ENCODE peak calls at places on chromosomes 7 and 10, in eight cellular contexts. One of them, this sample, is unnamed.

GRCh38 chr10:5564537-5565204 is 39.9 kb downstream of the CALML3 start:
- DNase-seq in A549: no peak
- DNase-seq in breast epithelium: no peak
- DNase-seq in adrenal gland: no peak
- DNase-seq in body of pancreas: peak
- DNase-seq in heart left ventricle: no peak
- DNase-seq in Peyer's patch: peak
- DNase-seq in IMR-90: no peak
- DNase-seq in this sample: peak

GRCh38 chr7:2587713-2588112 is 28.9 kb downstream of the IQCE start:
- DNase-seq in body of pancreas: no peak
- DNase-seq in IMR-90: no peak
- DNase-seq in heart left ventricle: no peak
- DNase-seq in Peyer's patch: no peak
- DNase-seq in breast epithelium: no peak
- DNase-seq in A549: no peak
- DNase-seq in adrenal gland: no peak
- DNase-seq in this sample: no peak

GRCh38 chr10:24944512-24945255 is 7.7 kb downstream of the PRTFDC1 start:
- DNase-seq in heart left ventricle: peak
- DNase-seq in adrenal gland: peak
- DNase-seq in A549: peak
- DNase-seq in breast epithelium: no peak
- DNase-seq in Peyer's patch: peak
- DNase-seq in body of pancreas: peak
- DNase-seq in IMR-90: peak
- DNase-seq in this sample: no peak

GRCh38 chr7:28520074-28521015 is 108.0 kb downstream of the CREB5 start:
- DNase-seq in adrenal gland: no peak
- DNase-seq in breast epithelium: no peak
- DNase-seq in Peyer's patch: no peak
- DNase-seq in body of pancreas: no peak
- DNase-seq in heart left ventricle: no peak
- DNase-seq in IMR-90: peak
- DNase-seq in A549: no peak
- DNase-seq in this sample: no peak

GRCh38 chr10:49053053-49053997 is 62.0 kb downstream of the VSTM4 start:
- DNase-seq in body of pancreas: no peak
- DNase-seq in IMR-90: no peak
- DNase-seq in heart left ventricle: peak
- DNase-seq in breast epithelium: peak
- DNase-seq in A549: no peak
- DNase-seq in adrenal gland: peak
- DNase-seq in Peyer's patch: no peak
- DNase-seq in this sample: no peak

GRCh38 chr7:28573059-28573553 is 160.8 kb downstream of the CREB5 start:
- DNase-seq in adrenal gland: no peak
- DNase-seq in heart left ventricle: peak
- DNase-seq in Peyer's patch: no peak
- DNase-seq in body of pancreas: peak
- DNase-seq in A549: no peak
- DNase-seq in breast epithelium: peak
- DNase-seq in IMR-90: peak
- DNase-seq in this sample: no peak

GRCh38 chr7:93920496-93921189 is 892 bp upstream of the GNG11 start:
- DNase-seq in heart left ventricle: no peak
- DNase-seq in Peyer's patch: no peak
- DNase-seq in IMR-90: no peak
- DNase-seq in A549: no peak
- DNase-seq in body of pancreas: no peak
- DNase-seq in adrenal gland: no peak
- DNase-seq in breast epithelium: no peak
- DNase-seq in this sample: no peak

GRCh38 chr7:132117181-132117580 is 459.1 kb downstream of the PLXNA4 start:
- DNase-seq in IMR-90: peak
- DNase-seq in Peyer's patch: no peak
- DNase-seq in adrenal gland: no peak
- DNase-seq in heart left ventricle: no peak
- DNase-seq in breast epithelium: no peak
- DNase-seq in A549: peak
- DNase-seq in body of pancreas: no peak
- DNase-seq in this sample: no peak

GRCh38 chr10:8511026-8511425 is 456.5 kb downstream of the GATA3 start:
- DNase-seq in A549: no peak
- DNase-seq in body of pancreas: no peak
- DNase-seq in Peyer's patch: no peak
- DNase-seq in breast epithelium: no peak
- DNase-seq in heart left ventricle: no peak
- DNase-seq in adrenal gland: no peak
- DNase-seq in IMR-90: no peak
- DNase-seq in this sample: no peak

GRCh38 chr10:96758423-96758822 is 38.1 kb upstream of the PIK3AP1 start:
- DNase-seq in breast epithelium: no peak
- DNase-seq in Peyer's patch: peak
- DNase-seq in IMR-90: no peak
- DNase-seq in heart left ventricle: no peak
- DNase-seq in body of pancreas: no peak
- DNase-seq in adrenal gland: peak
- DNase-seq in A549: no peak
- DNase-seq in this sample: no peak

GRCh38 chr7:55522268-55522902 is 49.9 kb downstream of the VOPP1 start:
- DNase-seq in breast epithelium: no peak
- DNase-seq in A549: no peak
- DNase-seq in Peyer's patch: peak
- DNase-seq in body of pancreas: no peak
- DNase-seq in adrenal gland: no peak
- DNase-seq in heart left ventricle: no peak
- DNase-seq in IMR-90: no peak
- DNase-seq in this sample: no peak

GRCh38 chr10:45440511-45441062 is 66.6 kb downstream of the ALOX5 start:
- DNase-seq in Peyer's patch: peak
- DNase-seq in body of pancreas: no peak
- DNase-seq in heart left ventricle: no peak
- DNase-seq in adrenal gland: no peak
- DNase-seq in A549: no peak
- DNase-seq in breast epithelium: no peak
- DNase-seq in IMR-90: no peak
- DNase-seq in this sample: no peak

GRCh38 chr10:29304259-29305030 is 15.6 kb downstream of the LYZL1 start:
- DNase-seq in adrenal gland: peak
- DNase-seq in heart left ventricle: peak
- DNase-seq in IMR-90: peak
- DNase-seq in A549: peak
- DNase-seq in body of pancreas: peak
- DNase-seq in breast epithelium: peak
- DNase-seq in Peyer's patch: peak
- DNase-seq in this sample: peak

GRCh38 chr10:1287493-1288480 is 231.6 kb downstream of the WDR37 start:
- DNase-seq in adrenal gland: no peak
- DNase-seq in breast epithelium: no peak
- DNase-seq in A549: no peak
- DNase-seq in IMR-90: no peak
- DNase-seq in Peyer's patch: no peak
- DNase-seq in body of pancreas: no peak
- DNase-seq in heart left ventricle: no peak
- DNase-seq in this sample: no peak

GRCh38 chr7:516606-517456 is 2.8 kb downstream of the PDGFA start:
- DNase-seq in heart left ventricle: peak
- DNase-seq in adrenal gland: peak
- DNase-seq in A549: peak
- DNase-seq in IMR-90: peak
- DNase-seq in breast epithelium: no peak
- DNase-seq in body of pancreas: peak
- DNase-seq in Peyer's patch: peak
- DNase-seq in this sample: peak

GRCh38 chr7:149714081-149714909 is 59.1 kb downstream of the ZNF467 start:
- DNase-seq in heart left ventricle: peak
- DNase-seq in adrenal gland: peak
- DNase-seq in A549: peak
- DNase-seq in Peyer's patch: peak
- DNase-seq in IMR-90: peak
- DNase-seq in breast epithelium: peak
- DNase-seq in body of pancreas: peak
- DNase-seq in this sample: peak

GRCh38 chr7:113783403-113783802 is 135.4 kb downstream of the PPP1R3A start:
- DNase-seq in Peyer's patch: no peak
- DNase-seq in adrenal gland: no peak
- DNase-seq in heart left ventricle: no peak
- DNase-seq in body of pancreas: no peak
- DNase-seq in IMR-90: no peak
- DNase-seq in breast epithelium: no peak
- DNase-seq in A549: no peak
- DNase-seq in this sample: no peak

GRCh38 chr7:132361146-132361545 is 215.1 kb downstream of the PLXNA4 start:
- DNase-seq in breast epithelium: no peak
- DNase-seq in body of pancreas: no peak
- DNase-seq in heart left ventricle: no peak
- DNase-seq in Peyer's patch: no peak
- DNase-seq in adrenal gland: no peak
- DNase-seq in IMR-90: no peak
- DNase-seq in A549: no peak
- DNase-seq in this sample: no peak

GRCh38 chr10:6208781-6209235 is 6.1 kb downstream of the PFKFB3 start:
- DNase-seq in heart left ventricle: no peak
- DNase-seq in Peyer's patch: no peak
- DNase-seq in adrenal gland: no peak
- DNase-seq in breast epithelium: no peak
- DNase-seq in A549: no peak
- DNase-seq in IMR-90: no peak
- DNase-seq in body of pancreas: no peak
- DNase-seq in this sample: no peak

GRCh38 chr10:34866848-34867247 is 51.8 kb upstream of the PARD3 start:
- DNase-seq in body of pancreas: no peak
- DNase-seq in Peyer's patch: no peak
- DNase-seq in breast epithelium: no peak
- DNase-seq in heart left ventricle: no peak
- DNase-seq in A549: no peak
- DNase-seq in IMR-90: no peak
- DNase-seq in adrenal gland: peak
- DNase-seq in this sample: no peak

GRCh38 chr10:124611738-124612137 is 132.4 kb downstream of the FAM53B start:
- DNase-seq in adrenal gland: no peak
- DNase-seq in IMR-90: no peak
- DNase-seq in body of pancreas: no peak
- DNase-seq in breast epithelium: no peak
- DNase-seq in heart left ventricle: no peak
- DNase-seq in A549: no peak
- DNase-seq in Peyer's patch: peak
- DNase-seq in this sample: no peak

GRCh38 chr10:124609698-124610097 is 134.5 kb downstream of the FAM53B start:
- DNase-seq in A549: no peak
- DNase-seq in Peyer's patch: no peak
- DNase-seq in IMR-90: no peak
- DNase-seq in body of pancreas: no peak
- DNase-seq in breast epithelium: no peak
- DNase-seq in adrenal gland: no peak
- DNase-seq in heart left ventricle: no peak
- DNase-seq in this sample: no peak

GRCh38 chr10:124614003-124614659 is 130.0 kb downstream of the FAM53B start:
- DNase-seq in breast epithelium: no peak
- DNase-seq in adrenal gland: peak
- DNase-seq in heart left ventricle: no peak
- DNase-seq in Peyer's patch: no peak
- DNase-seq in body of pancreas: no peak
- DNase-seq in IMR-90: no peak
- DNase-seq in A549: no peak
- DNase-seq in this sample: no peak

GRCh38 chr10:124615259-124615658 is 128.9 kb downstream of the FAM53B start:
- DNase-seq in breast epithelium: no peak
- DNase-seq in heart left ventricle: no peak
- DNase-seq in adrenal gland: no peak
- DNase-seq in Peyer's patch: no peak
- DNase-seq in body of pancreas: no peak
- DNase-seq in A549: no peak
- DNase-seq in IMR-90: no peak
- DNase-seq in this sample: no peak

GRCh38 chr10:124612611-124613498 is 131.3 kb downstream of the FAM53B start:
- DNase-seq in body of pancreas: no peak
- DNase-seq in Peyer's patch: peak
- DNase-seq in A549: no peak
- DNase-seq in heart left ventricle: peak
- DNase-seq in breast epithelium: no peak
- DNase-seq in IMR-90: peak
- DNase-seq in adrenal gland: peak
- DNase-seq in this sample: peak
- H3K27ac ChIP-seq in body of pancreas: no peak
- H3K27ac ChIP-seq in Peyer's patch: peak
- H3K27ac ChIP-seq in A549: no peak
- H3K27ac ChIP-seq in heart left ventricle: peak
- H3K27ac ChIP-seq in breast epithelium: no peak
- H3K27ac ChIP-seq in IMR-90: no peak
- H3K27ac ChIP-seq in adrenal gland: peak
- H3K27ac ChIP-seq in this sample: peak

GRCh38 chr7:80732635-80733034 is 94.2 kb downstream of the CD36 start:
- DNase-seq in adrenal gland: no peak
- DNase-seq in Peyer's patch: no peak
- DNase-seq in breast epithelium: no peak
- DNase-seq in A549: no peak
- DNase-seq in IMR-90: no peak
- DNase-seq in heart left ventricle: no peak
- DNase-seq in body of pancreas: no peak
- DNase-seq in this sample: no peak
- TF ChIP-seq CTCF in adrenal gland: no peak
- TF ChIP-seq CTCF in Peyer's patch: no peak
- TF ChIP-seq CTCF in breast epithelium: no peak
- TF ChIP-seq CTCF in A549: peak
- TF ChIP-seq CTCF in IMR-90: no peak
- TF ChIP-seq CTCF in heart left ventricle: no peak
- TF ChIP-seq CTCF in body of pancreas: no peak
- TF ChIP-seq CTCF in this sample: no peak

GRCh38 chr7:130940326-130940725 is 206.3 kb upstream of the KLF14 start:
- DNase-seq in body of pancreas: no peak
- DNase-seq in A549: no peak
- DNase-seq in Peyer's patch: no peak
- DNase-seq in adrenal gland: no peak
- DNase-seq in breast epithelium: no peak
- DNase-seq in heart left ventricle: no peak
- DNase-seq in IMR-90: no peak
- DNase-seq in this sample: no peak
- TF ChIP-seq POLR2A in body of pancreas: no peak
- TF ChIP-seq POLR2A in A549: no peak
- TF ChIP-seq POLR2A in Peyer's patch: no peak
- TF ChIP-seq POLR2A in adrenal gland: no peak
- TF ChIP-seq POLR2A in breast epithelium: no peak
- TF ChIP-seq POLR2A in heart left ventricle: no peak
- TF ChIP-seq POLR2A in IMR-90: no peak
- TF ChIP-seq POLR2A in this sample: no peak

GRCh38 chr7:137879357-137880158 is 32.8 kb upstream of the DGKI start:
- DNase-seq in A549: no peak
- DNase-seq in adrenal gland: no peak
- DNase-seq in body of pancreas: no peak
- DNase-seq in Peyer's patch: no peak
- DNase-seq in breast epithelium: no peak
- DNase-seq in heart left ventricle: no peak
- DNase-seq in IMR-90: peak
- DNase-seq in this sample: no peak
- H3K27ac ChIP-seq in A549: no peak
- H3K27ac ChIP-seq in adrenal gland: no peak
- H3K27ac ChIP-seq in body of pancreas: no peak
- H3K27ac ChIP-seq in Peyer's patch: no peak
- H3K27ac ChIP-seq in breast epithelium: peak
- H3K27ac ChIP-seq in heart left ventricle: peak
- H3K27ac ChIP-seq in IMR-90: no peak
- H3K27ac ChIP-seq in this sample: no peak

GRCh38 chr10:92574545-92575377 is 868 bp upstream of the IDE start:
- DNase-seq in A549: peak
- DNase-seq in body of pancreas: no peak
- DNase-seq in IMR-90: peak
- DNase-seq in breast epithelium: no peak
- DNase-seq in heart left ventricle: no peak
- DNase-seq in adrenal gland: no peak
- DNase-seq in Peyer's patch: no peak
- DNase-seq in this sample: no peak
- TF ChIP-seq CTCF in A549: no peak
- TF ChIP-seq CTCF in body of pancreas: no peak
- TF ChIP-seq CTCF in IMR-90: no peak
- TF ChIP-seq CTCF in breast epithelium: peak
- TF ChIP-seq CTCF in heart left ventricle: peak
- TF ChIP-seq CTCF in adrenal gland: no peak
- TF ChIP-seq CTCF in Peyer's patch: peak
- TF ChIP-seq CTCF in this sample: no peak

This sample was measured in ovary.